ENCODE peak calls at places on chromosomes 1 and 21, in four cellular contexts. W is ovary, U is A549, A is neuronal stem cell. H is an unnamed sample.

GRCh38 chr1:183065168-183065670 is 42.0 kb downstream of the LAMC1 start:
- DNase-seq in W (no peak), U (no peak), A (no peak), H (no peak)

GRCh38 chr1:173360478-173361063 is 116.6 kb upstream of the PRDX6 start:
- DNase-seq in W (no peak), U (no peak), A (no peak), H (no peak)

GRCh38 chr1:229243638-229244037 is 27.3 kb upstream of the RAB4A start:
- DNase-seq in A (no peak), W (no peak), U (no peak), H (no peak)

GRCh38 chr21:44527983-44528633 is 11.9 kb downstream of the KRTAP10-1 start:
- DNase-seq in U (no peak), A (no peak), W (no peak), H (no peak)

GRCh38 chr1:240854367-240854766 is 242.4 kb upstream of the GREM2 start:
- DNase-seq in U (no peak), W (no peak), A (no peak), H (no peak)

GRCh38 chr1:64675718-64676345 is 69.0 kb upstream of the RAVER2 start:
- DNase-seq in W (no peak), U (peak), A (no peak), H (no peak)

GRCh38 chr1:94958081-94958480 is 31.2 kb upstream of the CNN3 start:
- DNase-seq in A (no peak), W (no peak), U (no peak), H (no peak)

GRCh38 chr1:159817276-159818041 is 9.2 kb upstream of the SLAMF8 start:
- DNase-seq in W (no peak), A (no peak), U (no peak), H (no peak)

GRCh38 chr1:153192697-153193096 is 10.5 kb upstream of the LELP1 start:
- DNase-seq in W (no peak), A (peak), U (no peak), H (no peak)

GRCh38 chr1:107865627-107866026 is 99.4 kb downstream of the VAV3 start:
- DNase-seq in U (no peak), A (no peak), W (no peak), H (no peak)

GRCh38 chr1:4599521-4599920 is 54.9 kb upstream of the AJAP1 start:
- DNase-seq in A (no peak), W (no peak), U (no peak), H (no peak)

GRCh38 chr21:45592208-45592619 is 50.0 kb upstream of the SLC19A1 start:
- DNase-seq in W (no peak), A (no peak), U (no peak), H (no peak)

GRCh38 chr1:92441316-92442311 is 45.1 kb downstream of the GFI1 start:
- DNase-seq in U (peak), W (no peak), A (no peak), H (no peak)
- H3K4me3 ChIP-seq in U (peak), W (no peak), A (no peak), H (no peak)

GRCh38 chr1:109499661-109500536 is 6.0 kb downstream of the CYB561D1 start:
- DNase-seq in A (no peak), W (no peak), U (no peak), H (peak)

GRCh38 chr1:109502368-109502851 is 7.1 kb downstream of the AMIGO1 start:
- DNase-seq in A (no peak), U (no peak), W (no peak), H (no peak)

GRCh38 chr1:109501644-109502367 is 7.7 kb downstream of the AMIGO1 start:
- DNase-seq in U (no peak), A (no peak), W (no peak), H (no peak)

GRCh38 chr1:109499081-109499480 is 5.2 kb downstream of the CYB561D1 start:
- DNase-seq in W (no peak), A (no peak), U (no peak), H (no peak)

GRCh38 chr1:109500886-109501285 is 7.0 kb downstream of the CYB561D1 start:
- DNase-seq in U (no peak), W (peak), A (no peak), H (no peak)
- H3K4me3 ChIP-seq in U (no peak), W (no peak), A (peak), H (no peak)

DNA sequence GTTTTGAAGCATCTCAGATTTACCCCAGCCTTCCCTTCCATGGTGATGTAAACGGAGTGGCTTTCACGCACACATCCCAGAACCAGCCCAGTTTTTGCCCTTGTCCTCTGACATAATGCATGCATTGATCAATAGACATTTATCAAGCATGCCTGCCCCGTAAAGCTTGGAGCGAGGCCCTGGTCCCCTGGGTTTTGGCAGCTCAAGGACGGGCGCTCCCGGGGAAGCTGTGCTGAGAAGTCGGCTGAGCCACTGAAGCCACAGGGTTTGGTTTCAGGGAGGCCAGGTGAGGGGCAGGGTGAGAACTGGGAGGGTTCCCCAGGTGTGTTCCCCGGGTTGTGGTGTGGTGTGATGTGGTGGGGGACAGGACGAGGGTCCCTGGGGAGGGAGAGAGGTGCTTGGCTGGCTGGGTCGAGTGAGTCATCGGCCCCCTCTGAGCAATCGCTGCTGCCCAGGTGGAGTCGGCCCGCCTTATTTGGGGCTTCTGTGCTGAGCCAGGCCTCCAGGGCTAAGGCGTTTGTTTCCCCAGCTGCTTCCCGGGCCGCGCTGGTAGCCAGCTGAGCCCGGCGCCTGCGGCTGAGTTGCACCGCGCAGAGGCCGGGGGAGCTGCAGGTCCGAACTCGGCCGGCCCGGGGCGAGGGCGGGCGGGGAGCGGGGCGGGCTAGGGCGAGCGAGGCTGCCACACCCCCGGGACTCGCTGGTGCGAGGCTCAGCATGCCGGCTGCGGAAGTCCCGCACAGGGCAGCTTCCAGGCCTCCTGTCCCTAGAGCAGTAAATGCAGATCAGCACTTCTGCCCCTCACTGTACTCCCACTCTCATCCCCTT is 23.6 kb downstream of the ATP2B4 start:
- DNase-seq in U (no peak), W (peak), A (no peak), H (no peak)
- H3K4me3 ChIP-seq in U (no peak), W (peak), A (no peak), H (peak)

GRCh38 chr1:167627615-167627864 is 2.5 kb upstream of the RCSD1 start:
- DNase-seq in U (no peak), W (no peak), A (no peak), H (no peak)

GRCh38 chr1:167628754-167629515 is 1.1 kb upstream of the RCSD1 start:
- DNase-seq in W (no peak), A (no peak), U (no peak), H (no peak)

GRCh38 chr1:167629681-167630567 is at the start of gene RCSD1:
- DNase-seq in U (no peak), W (no peak), A (no peak), H (no peak)

GRCh38 chr1:167630568-167631385 is 745 bp downstream of the RCSD1 start:
- DNase-seq in W (no peak), U (no peak), A (no peak), H (no peak)

GRCh38 chr1:167627865-167628641 is 2.0 kb upstream of the RCSD1 start:
- DNase-seq in U (no peak), W (no peak), A (no peak), H (no peak)
- H3K4me3 ChIP-seq in U (no peak), W (no peak), A (no peak), H (no peak)

GRCh38 chr1:30975217-30975616 is 66.7 kb upstream of the SDC3 start:
- DNase-seq in W (no peak), A (no peak), U (no peak), H (no peak)
- H3K4me3 ChIP-seq in W (no peak), A (no peak), U (no peak), H (no peak)

DNA sequence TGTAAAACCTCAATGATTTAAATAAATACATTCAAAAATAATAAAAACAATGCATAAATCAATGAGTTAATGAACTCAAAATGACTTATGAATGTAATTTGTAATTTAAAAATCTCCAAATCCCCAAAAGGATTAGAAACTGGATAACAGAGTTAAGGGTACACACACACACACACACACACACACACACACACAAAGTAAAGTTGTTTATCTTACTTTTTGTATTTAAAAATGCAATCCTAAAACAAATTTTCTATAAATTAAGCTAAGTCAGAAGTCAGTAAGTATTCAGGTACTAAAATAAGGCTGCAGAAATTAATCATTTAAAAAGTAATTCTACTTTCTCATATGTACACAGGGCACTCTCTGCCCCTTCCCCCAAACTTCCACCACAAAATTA is 1.8 kb downstream of the LRIF1 start:
- DNase-seq in U (no peak), A (no peak), W (no peak), H (no peak)
- H3K4me3 ChIP-seq in U (no peak), A (no peak), W (no peak), H (no peak)

H was measured in epithelial cell of proximal tubule.